ENCODE peak calls at places on chromosomes 7 and 10, in eight cellular contexts. D is esophagus squamous epithelium, R is stomach, L is A549, F is GM12892, W is heart left ventricle, U is ovary, K is Peyer's patch. J is an unnamed sample.

GRCh38 chr7:14639801-14640200 is 262.8 kb downstream of the DGKB start:
- DNase-seq in D (no peak), R (no peak), U (no peak), W (no peak), K (no peak), F (no peak), L (no peak), J (no peak)

GRCh38 chr10:15201589-15202300 is 33.3 kb upstream of the NMT2 start:
- DNase-seq in L (peak), K (no peak), W (no peak), R (no peak), F (no peak), U (no peak), D (no peak), J (no peak)

GRCh38 chr7:142556745-142557144 is 192.5 kb upstream of the PRSS1 start:
- DNase-seq in K (peak), D (no peak), W (peak), U (no peak), L (peak), F (no peak), R (peak), J (no peak)

GRCh38 chr10:121216721-121217181 is 365.6 kb downstream of the WDR11 start:
- DNase-seq in L (no peak), R (no peak), W (no peak), F (no peak), D (no peak), K (peak), U (no peak), J (no peak)

GRCh38 chr7:15305002-15305600 is 256.7 kb downstream of the AGMO start:
- DNase-seq in R (peak), U (no peak), L (peak), F (no peak), D (no peak), K (peak), W (peak), J (no peak)

GRCh38 chr10:123573236-123574147 is 92.7 kb upstream of the GPR26 start:
- DNase-seq in U (no peak), D (no peak), W (no peak), K (peak), R (peak), L (peak), F (no peak), J (no peak)

GRCh38 chr10:95330966-95331453 is 40.2 kb upstream of the PDLIM1 start:
- DNase-seq in K (no peak), W (no peak), R (no peak), U (no peak), L (no peak), F (no peak), D (no peak), J (no peak)

GRCh38 chr10:101291254-101292193 is 62.3 kb upstream of the LBX1 start:
- DNase-seq in U (peak), K (peak), W (peak), F (peak), D (no peak), R (peak), L (peak), J (no peak)

GRCh38 chr10:15122477-15123030 is 25.4 kb downstream of the RPP38 start:
- DNase-seq in U (no peak), D (no peak), F (peak), W (no peak), L (no peak), R (no peak), K (no peak), J (no peak)

GRCh38 chr10:130360826-130361311 is 224.7 kb downstream of the GLRX3 start:
- DNase-seq in U (no peak), L (no peak), F (no peak), R (peak), W (no peak), K (no peak), D (no peak), J (no peak)

GRCh38 chr10:97713351-97713827 is at the start of gene MARVELD1:
- DNase-seq in U (peak), R (no peak), F (peak), D (no peak), W (peak), K (peak), L (peak), J (no peak)

GRCh38 chr10:132448248-132448731 is 51.3 kb downstream of the PWWP2B start:
- DNase-seq in K (peak), F (no peak), L (peak), W (peak), R (peak), U (no peak), D (no peak), J (no peak)
- TF ChIP-seq POLR2A in K (peak), F (no peak), L (peak), W (no peak), R (no peak), U (no peak), D (no peak), J (no peak)

GRCh38 chr10:91249700-91250099 is 29.2 kb downstream of the PCGF5 start:
- DNase-seq in R (no peak), D (no peak), F (no peak), L (no peak), W (no peak), K (no peak), U (no peak), J (no peak)
- TF ChIP-seq POLR2A in R (no peak), D (no peak), F (no peak), L (no peak), W (no peak), K (no peak), U (no peak), J (no peak)

GRCh38 chr7:45891462-45892402 is 3.4 kb downstream of the IGFBP1 start:
- DNase-seq in F (no peak), K (no peak), L (no peak), D (no peak), U (no peak), W (no peak), R (no peak), J (no peak)

GRCh38 chr7:45894665-45895062 is 6.4 kb downstream of the IGFBP1 start:
- DNase-seq in L (no peak), F (no peak), W (no peak), K (no peak), U (no peak), R (no peak), D (no peak), J (no peak)

GRCh38 chr7:45893996-45894664 is 5.8 kb downstream of the IGFBP1 start:
- DNase-seq in D (no peak), U (no peak), F (no peak), R (no peak), K (no peak), L (no peak), W (no peak), J (no peak)

GRCh38 chr7:45892407-45893035 is 4.2 kb downstream of the IGFBP1 start:
- DNase-seq in U (no peak), R (no peak), D (no peak), L (no peak), F (no peak), W (no peak), K (no peak), J (no peak)

DNA sequence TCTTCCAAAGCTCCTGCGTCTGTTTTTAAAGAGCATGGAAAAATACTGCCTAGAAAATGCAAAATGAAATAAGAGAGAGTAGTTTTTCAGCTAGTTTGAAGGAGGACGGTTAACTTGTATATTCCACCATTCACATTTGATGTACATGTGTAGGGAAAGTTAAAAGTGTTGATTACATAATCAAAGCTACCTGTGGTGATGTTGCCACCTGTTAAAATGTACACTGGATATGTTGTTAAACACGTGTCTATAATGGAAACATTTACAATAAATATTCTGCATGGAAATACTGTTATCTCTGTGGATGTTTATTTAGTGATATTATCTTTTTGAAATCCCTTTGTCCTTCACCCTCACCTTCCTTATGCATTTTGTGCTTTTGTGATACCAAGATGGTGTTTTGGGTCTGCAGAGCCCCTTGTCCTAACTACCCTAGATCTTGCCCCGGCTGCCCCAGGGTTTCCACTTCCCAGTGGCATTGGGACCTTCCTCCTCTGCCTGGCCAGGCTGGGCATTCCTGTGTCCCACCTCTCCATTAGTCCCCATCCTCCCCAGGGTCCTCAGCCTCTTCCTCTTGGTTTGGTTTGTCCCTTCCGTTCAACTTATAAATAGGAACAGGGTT is 5.2 kb downstream of the IGFBP1 start:
- DNase-seq in F (no peak), D (no peak), K (no peak), R (no peak), U (no peak), W (no peak), L (no peak), J (no peak)
- TF ChIP-seq POLR2A in F (no peak), D (no peak), K (no peak), R (no peak), U (no peak), W (no peak), L (no peak), J (no peak)

DNA sequence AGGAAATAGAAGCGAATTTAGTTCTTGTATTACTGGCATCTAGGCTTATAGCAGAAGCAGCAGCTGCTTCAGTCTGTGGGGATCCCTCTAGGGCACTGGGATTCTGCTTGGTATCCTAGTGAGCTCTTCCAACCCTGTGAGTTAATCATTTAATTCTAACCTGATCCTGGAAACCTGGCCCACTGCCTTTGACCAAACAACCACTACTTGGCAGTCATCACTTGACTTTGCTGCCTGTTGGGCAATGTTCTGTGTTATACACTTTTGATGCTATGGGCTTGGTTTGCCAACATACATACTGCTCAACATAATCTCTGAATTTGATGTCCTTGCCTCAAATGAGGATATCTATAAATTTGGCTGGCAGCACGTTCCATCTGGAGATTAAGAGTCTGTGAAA is 813.4 kb downstream of the ANKRD7 start:
- DNase-seq in U (no peak), L (no peak), D (no peak), F (no peak), K (no peak), W (no peak), R (no peak), J (no peak)
- TF ChIP-seq POLR2A in U (no peak), L (no peak), D (no peak), F (no peak), K (no peak), W (no peak), R (no peak), J (no peak)